ENCODE peak calls at places on chromosomes 12 and 14, in four cellular contexts. One of them, this sample, is unnamed.

GRCh38 chr12:87820524-87821194 is 208.5 kb downstream of the C12orf50 start:
- DNase-seq in pancreas: no peak
- DNase-seq in mesenchymal stem cell: peak; percentile 18
- DNase-seq in IMR-90: peak; percentile 74
- DNase-seq in this sample: no peak

GRCh38 chr14:105385322-105385637 is 13.1 kb upstream of the TEX22 start:
- DNase-seq in pancreas: peak; percentile 23
- DNase-seq in mesenchymal stem cell: no peak
- DNase-seq in IMR-90: no peak
- DNase-seq in this sample: no peak

GRCh38 chr14:24595046-24595808 is 14.3 kb downstream of the GZMH start:
- DNase-seq in pancreas: no peak
- DNase-seq in mesenchymal stem cell: no peak
- DNase-seq in IMR-90: no peak
- DNase-seq in this sample: no peak

GRCh38 chr14:93329965-93330608 is 2.7 kb downstream of the BTBD7 start:
- DNase-seq in pancreas: no peak
- DNase-seq in mesenchymal stem cell: no peak
- DNase-seq in IMR-90: no peak
- DNase-seq in this sample: no peak

GRCh38 chr12:124484526-124484953 is 82.9 kb downstream of the NCOR2 start:
- DNase-seq in pancreas: no peak
- DNase-seq in mesenchymal stem cell: no peak
- DNase-seq in IMR-90: no peak
- DNase-seq in this sample: no peak

GRCh38 chr12:109589240-109589590 is 15.6 kb downstream of the MVK start:
- DNase-seq in pancreas: no peak
- DNase-seq in mesenchymal stem cell: no peak
- DNase-seq in IMR-90: no peak
- DNase-seq in this sample: no peak

GRCh38 chr14:59463773-59464650 is 1.2 kb downstream of the GPR135 start:
- DNase-seq in pancreas: peak; percentile 38
- DNase-seq in mesenchymal stem cell: no peak
- DNase-seq in IMR-90: no peak
- DNase-seq in this sample: peak; percentile 75

GRCh38 chr12:50452795-50453194 is 52.0 kb upstream of the DIP2B start:
- DNase-seq in pancreas: no peak
- DNase-seq in mesenchymal stem cell: no peak
- DNase-seq in IMR-90: no peak
- DNase-seq in this sample: no peak

GRCh38 chr12:14923944-14924343 is 14.4 kb downstream of the ERP27 start:
- DNase-seq in pancreas: no peak
- DNase-seq in mesenchymal stem cell: no peak
- DNase-seq in IMR-90: no peak
- DNase-seq in this sample: no peak

GRCh38 chr12:2054091-2055018 is 1.6 kb downstream of the CACNA1C start:
- DNase-seq in pancreas: no peak
- DNase-seq in mesenchymal stem cell: peak; percentile 18
- DNase-seq in IMR-90: no peak
- DNase-seq in this sample: peak; percentile 65

GRCh38 chr14:74302160-74302628 is 540 bp downstream of the ABCD4 start:
- DNase-seq in pancreas: no peak
- DNase-seq in mesenchymal stem cell: peak; percentile 79
- DNase-seq in IMR-90: peak; percentile 56
- DNase-seq in this sample: peak; percentile 48

GRCh38 chr12:68440068-68440581 is 108.0 kb upstream of the MDM1 start:
- DNase-seq in pancreas: no peak
- DNase-seq in mesenchymal stem cell: peak; percentile 50
- DNase-seq in IMR-90: peak; percentile 70
- DNase-seq in this sample: no peak

GRCh38 chr12:118980407-118981014 is 830 bp upstream of the SRRM4 start:
- DNase-seq in pancreas: no peak
- DNase-seq in mesenchymal stem cell: no peak
- DNase-seq in IMR-90: no peak
- DNase-seq in this sample: peak; percentile 82

GRCh38 chr12:29039013-29039412 is 110.1 kb upstream of the FAR2 start:
- DNase-seq in pancreas: no peak
- DNase-seq in mesenchymal stem cell: peak; percentile 95
- DNase-seq in IMR-90: peak; percentile 83
- DNase-seq in this sample: no peak

GRCh38 chr14:39467889-39468524 is 35.8 kb upstream of the FBXO33 start:
- DNase-seq in pancreas: no peak
- DNase-seq in mesenchymal stem cell: peak; percentile 35
- DNase-seq in IMR-90: peak; percentile 43
- DNase-seq in this sample: no peak

GRCh38 chr14:92846162-92846897 is 52.2 kb downstream of the GOLGA5 start:
- DNase-seq in pancreas: no peak
- DNase-seq in mesenchymal stem cell: peak; percentile 81
- DNase-seq in IMR-90: peak; percentile 82
- DNase-seq in this sample: no peak

GRCh38 chr14:22689186-22689585 is 45.0 kb upstream of the OR6J1 start:
- DNase-seq in pancreas: no peak
- DNase-seq in mesenchymal stem cell: peak; percentile 93
- DNase-seq in IMR-90: peak; percentile 92
- DNase-seq in this sample: no peak

GRCh38 chr12:122104844-122105243 is 26.3 kb downstream of the MLXIP start:
- DNase-seq in pancreas: no peak
- DNase-seq in mesenchymal stem cell: no peak
- DNase-seq in IMR-90: no peak
- DNase-seq in this sample: no peak

GRCh38 chr12:103312742-103313354 is 182.9 kb downstream of the C12orf42 start:
- DNase-seq in pancreas: no peak
- DNase-seq in mesenchymal stem cell: no peak
- DNase-seq in IMR-90: no peak
- DNase-seq in this sample: no peak

GRCh38 chr12:103308396-103308795 is 187.4 kb downstream of the C12orf42 start:
- DNase-seq in pancreas: no peak
- DNase-seq in mesenchymal stem cell: no peak
- DNase-seq in IMR-90: no peak
- DNase-seq in this sample: no peak

GRCh38 chr12:103314786-103315185 is 181.0 kb downstream of the C12orf42 start:
- DNase-seq in pancreas: no peak
- DNase-seq in mesenchymal stem cell: no peak
- DNase-seq in IMR-90: no peak
- DNase-seq in this sample: no peak

GRCh38 chr12:103310871-103311270 is 184.9 kb downstream of the C12orf42 start:
- DNase-seq in pancreas: no peak
- DNase-seq in mesenchymal stem cell: no peak
- DNase-seq in IMR-90: no peak
- DNase-seq in this sample: no peak

GRCh38 chr12:103313894-103314293 is 181.9 kb downstream of the C12orf42 start:
- DNase-seq in pancreas: no peak
- DNase-seq in mesenchymal stem cell: no peak
- DNase-seq in IMR-90: no peak
- DNase-seq in this sample: no peak
- H3K4me3 ChIP-seq in pancreas: no peak overlapping the region
- H3K4me3 ChIP-seq in mesenchymal stem cell: no peak overlapping the region
- H3K4me3 ChIP-seq in IMR-90: no peak overlapping the region
- H3K4me3 ChIP-seq in this sample: no peak overlapping the region

GRCh38 chr12:45934956-45935355 is 55.4 kb downstream of the SCAF11 start:
- DNase-seq in pancreas: no peak
- DNase-seq in mesenchymal stem cell: no peak
- DNase-seq in IMR-90: no peak
- DNase-seq in this sample: no peak

GRCh38 chr12:45938566-45938965 is 51.8 kb downstream of the SCAF11 start:
- DNase-seq in pancreas: no peak
- DNase-seq in mesenchymal stem cell: no peak
- DNase-seq in IMR-90: no peak
- DNase-seq in this sample: no peak

GRCh38 chr12:45944771-45945170 is 45.6 kb downstream of the SCAF11 start:
- DNase-seq in pancreas: no peak
- DNase-seq in mesenchymal stem cell: peak; percentile 25
- DNase-seq in IMR-90: no peak
- DNase-seq in this sample: no peak

GRCh38 chr12:45939759-45940158 is 50.6 kb downstream of the SCAF11 start:
- DNase-seq in pancreas: no peak
- DNase-seq in mesenchymal stem cell: peak; percentile 22
- DNase-seq in IMR-90: no peak
- DNase-seq in this sample: no peak
- H3K36me3 ChIP-seq in pancreas: no peaks in the 10 kb centered on the region
- H3K36me3 ChIP-seq in mesenchymal stem cell: peaks cover 5% of the 10 kb centered on the region
- H3K36me3 ChIP-seq in IMR-90: peaks cover 13% of the 10 kb centered on the region
- H3K36me3 ChIP-seq in this sample: no peaks in the 10 kb centered on the region

GRCh38 chr14:94779713-94780112 is 9.8 kb upstream of the GSC start:
- DNase-seq in pancreas: no peak
- DNase-seq in mesenchymal stem cell: no peak
- DNase-seq in IMR-90: no peak
- DNase-seq in this sample: no peak
- H3K27me3 ChIP-seq in pancreas: no peaks in the 10 kb centered on the region
- H3K27me3 ChIP-seq in mesenchymal stem cell: no peaks in the 10 kb centered on the region
- H3K27me3 ChIP-seq in IMR-90: peaks cover 9% of the 10 kb centered on the region
- H3K27me3 ChIP-seq in this sample: peaks cover 41% of the 10 kb centered on the region

DNA sequence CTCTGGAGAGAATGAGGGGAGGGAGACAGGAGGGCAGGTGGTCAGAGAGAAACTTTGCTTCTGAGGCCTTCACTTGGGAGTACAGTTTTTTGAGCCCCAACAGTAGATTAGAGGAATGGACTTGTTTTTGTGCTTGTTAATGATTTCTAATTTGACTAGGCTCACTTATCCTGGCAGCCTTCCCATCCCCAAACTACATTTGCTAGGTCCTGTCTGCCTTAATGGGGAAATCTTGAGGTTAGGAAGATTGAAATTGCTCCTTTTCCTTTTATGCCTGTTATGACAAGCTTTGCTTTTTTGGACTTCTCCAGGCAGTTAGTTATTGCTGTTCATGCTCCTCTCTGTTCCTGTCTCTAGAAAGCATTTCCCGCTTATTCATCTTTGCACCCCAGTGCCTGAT is 37.7 kb downstream of the SYNE2 start:
- DNase-seq in pancreas: no peak
- DNase-seq in mesenchymal stem cell: no peak
- DNase-seq in IMR-90: no peak
- DNase-seq in this sample: no peak
- H3K4me3 ChIP-seq in pancreas: no peak overlapping the region
- H3K4me3 ChIP-seq in mesenchymal stem cell: no peak overlapping the region
- H3K4me3 ChIP-seq in IMR-90: no peak overlapping the region
- H3K4me3 ChIP-seq in this sample: no peak overlapping the region

DNA sequence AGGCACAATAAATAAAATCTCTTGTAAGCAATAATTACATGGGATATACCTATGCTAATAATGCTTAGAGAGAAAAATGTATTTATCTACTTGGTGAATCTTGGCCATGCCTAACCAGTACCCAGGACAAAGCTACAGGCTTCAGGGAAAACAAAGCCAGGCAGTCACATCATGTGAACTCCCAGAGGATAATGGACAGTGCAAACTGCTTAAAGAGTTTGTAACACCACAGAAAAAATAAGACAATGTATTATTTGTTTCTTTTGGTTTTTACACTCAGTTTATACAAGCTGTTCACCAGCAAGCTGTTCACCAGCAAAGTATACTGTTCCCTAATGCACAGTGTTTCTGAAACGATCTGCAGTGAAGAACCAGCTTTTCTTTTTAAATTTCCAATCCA is 38.0 kb downstream of the DICER1 start:
- DNase-seq in pancreas: no peak
- DNase-seq in mesenchymal stem cell: no peak
- DNase-seq in IMR-90: no peak
- DNase-seq in this sample: no peak
- H3K36me3 ChIP-seq in pancreas: peaks cover 10% of the 10 kb centered on the region
- H3K36me3 ChIP-seq in mesenchymal stem cell: peaks cover 14% of the 10 kb centered on the region
- H3K36me3 ChIP-seq in IMR-90: peaks cover 16% of the 10 kb centered on the region
- H3K36me3 ChIP-seq in this sample: peaks cover 3% of the 10 kb centered on the region

GRCh38 chr12:53777936-53778644 is 26.3 kb upstream of the CISTR start:
- DNase-seq in pancreas: no peak
- DNase-seq in mesenchymal stem cell: no peak
- DNase-seq in IMR-90: no peak
- DNase-seq in this sample: no peak

GRCh38 chr12:53777412-53777811 is 25.6 kb upstream of the CISTR start:
- DNase-seq in pancreas: no peak
- DNase-seq in mesenchymal stem cell: no peak
- DNase-seq in IMR-90: no peak
- DNase-seq in this sample: no peak

GRCh38 chr12:53776872-53777271 is 25.1 kb upstream of the CISTR start:
- DNase-seq in pancreas: no peak
- DNase-seq in mesenchymal stem cell: no peak
- DNase-seq in IMR-90: no peak
- DNase-seq in this sample: no peak

GRCh38 chr12:53780323-53780722 is 28.5 kb upstream of the CISTR start:
- DNase-seq in pancreas: no peak
- DNase-seq in mesenchymal stem cell: no peak
- DNase-seq in IMR-90: no peak
- DNase-seq in this sample: no peak

GRCh38 chr12:53775478-53776145 is 23.8 kb upstream of the CISTR start:
- DNase-seq in pancreas: no peak
- DNase-seq in mesenchymal stem cell: no peak
- DNase-seq in IMR-90: no peak
- DNase-seq in this sample: no peak
- H3K27me3 ChIP-seq in pancreas: no peaks in the 10 kb centered on the region
- H3K27me3 ChIP-seq in mesenchymal stem cell: peaks cover 11% of the 10 kb centered on the region
- H3K27me3 ChIP-seq in IMR-90: peaks cover 3% of the 10 kb centered on the region
- H3K27me3 ChIP-seq in this sample: peaks cover 1% of the 10 kb centered on the region